ENCODE peak calls at places on chromosomes 6 and 20, in four cellular contexts. T, V, U and W are unnamed samples.
A peak's percentile ranks its signal among the peaks of the same experiment; 100 is the strongest.

GRCh38 chr6:11700118-11700718 is 78.4 kb downstream of the ADTRP start:
- DNase-seq in T (no peak), V (no peak), U (peak; percentile 61), W (no peak)

GRCh38 chr20:48904566-48905321 is 16.8 kb upstream of the ARFGEF2 start:
- DNase-seq in T (no peak), V (no peak), U (peak; percentile 67), W (peak; percentile 67)

GRCh38 chr20:32165836-32166545 is 41.6 kb downstream of the PLAGL2 start:
- DNase-seq in T (no peak), V (no peak), U (no peak), W (no peak)

GRCh38 chr6:70183512-70183911 is 119.4 kb downstream of the COL9A1 start:
- DNase-seq in T (no peak), V (no peak), U (no peak), W (no peak)

GRCh38 chr6:36118550-36119107 is 11.7 kb upstream of the MAPK13 start:
- DNase-seq in T (peak; percentile 74), V (no peak), U (no peak), W (peak; percentile 69)

GRCh38 chr20:1813101-1813529 is 82.1 kb upstream of the SIRPA start:
- DNase-seq in T (peak; percentile 83), V (no peak), U (no peak), W (no peak)

GRCh38 chr20:57991211-57991841 is 237.1 kb downstream of the ANKRD60 start:
- DNase-seq in T (no peak), V (peak; percentile 7), U (no peak), W (no peak)

GRCh38 chr6:163588211-163588919 is 173.8 kb downstream of the QKI start:
- DNase-seq in T (peak; percentile 57), V (no peak), U (no peak), W (no peak)

GRCh38 chr6:165515963-165516624 is 146.9 kb downstream of the PDE10A start:
- DNase-seq in T (no peak), V (no peak), U (no peak), W (no peak)

GRCh38 chr20:34570859-34571306 is 12.4 kb downstream of the MAP1LC3A start:
- DNase-seq in T (no peak), V (no peak), U (peak; percentile 37), W (no peak)

GRCh38 chr6:143125896-143126573 is 65.3 kb downstream of the AIG1 start:
- DNase-seq in T (no peak), V (no peak), U (no peak), W (no peak)

GRCh38 chr6:24951831-24952299 is 16.1 kb upstream of the RIPOR2 start:
- DNase-seq in T (no peak), V (no peak), U (no peak), W (peak; percentile 75)

GRCh38 chr6:141464490-141464889 is 668.2 kb upstream of the GJE1 start:
- DNase-seq in T (no peak), V (no peak), U (no peak), W (no peak)

DNA sequence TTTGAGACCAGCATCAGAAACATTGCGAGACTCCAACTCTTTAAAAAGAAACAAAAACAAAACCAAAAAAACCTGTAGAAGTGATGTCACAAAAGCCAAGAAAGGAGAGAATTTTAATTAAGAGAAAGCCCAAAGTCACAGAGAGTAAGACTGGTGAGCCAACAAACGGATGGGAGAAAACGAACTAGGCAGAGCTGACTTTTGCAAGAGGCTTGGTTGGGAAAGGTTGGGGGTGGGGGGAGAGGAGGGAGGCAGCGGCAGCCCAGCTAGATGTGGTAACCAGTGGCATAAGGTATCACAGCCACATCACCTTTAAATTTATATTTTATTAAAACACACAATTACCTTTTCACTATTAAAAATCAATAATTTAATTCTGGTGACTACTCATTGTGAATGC is 23.5 kb downstream of the NOL7 start:
- DNase-seq in T (no peak), V (no peak), U (no peak), W (no peak)
- H3K4me1 ChIP-seq in T (no peaks in the 10 kb centered on the region), V (no peaks in the 10 kb centered on the region), U (no peaks in the 10 kb centered on the region), W (peaks cover 19% of the 10 kb centered on the region)

DNA sequence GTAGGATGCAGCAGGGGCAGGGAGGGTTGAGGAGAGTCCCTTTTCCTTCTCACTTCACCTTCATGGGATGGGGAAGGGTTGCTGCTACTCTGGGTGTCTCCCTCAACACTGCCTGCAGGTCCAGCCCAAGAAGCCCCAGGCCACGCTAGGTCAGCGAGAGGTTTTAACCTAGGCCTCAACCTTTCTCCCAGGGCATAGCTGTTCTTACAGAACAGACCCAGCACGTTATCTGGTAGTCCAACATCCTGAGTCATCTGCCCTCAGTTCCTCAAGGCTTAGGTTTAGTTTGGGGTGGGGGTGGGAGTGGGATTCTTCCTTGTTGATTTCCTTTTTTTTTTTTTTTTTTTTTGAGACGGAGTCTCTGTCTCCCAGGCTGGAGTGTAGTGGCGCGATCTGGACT is 15.8 kb downstream of the LRRC73 start:
- DNase-seq in T (no peak), V (no peak), U (no peak), W (no peak)
- H3K4me1 ChIP-seq in T (peaks cover 25% of the 10 kb centered on the region), V (peaks cover 13% of the 10 kb centered on the region), U (peaks cover 13% of the 10 kb centered on the region), W (peaks cover 25% of the 10 kb centered on the region)

DNA sequence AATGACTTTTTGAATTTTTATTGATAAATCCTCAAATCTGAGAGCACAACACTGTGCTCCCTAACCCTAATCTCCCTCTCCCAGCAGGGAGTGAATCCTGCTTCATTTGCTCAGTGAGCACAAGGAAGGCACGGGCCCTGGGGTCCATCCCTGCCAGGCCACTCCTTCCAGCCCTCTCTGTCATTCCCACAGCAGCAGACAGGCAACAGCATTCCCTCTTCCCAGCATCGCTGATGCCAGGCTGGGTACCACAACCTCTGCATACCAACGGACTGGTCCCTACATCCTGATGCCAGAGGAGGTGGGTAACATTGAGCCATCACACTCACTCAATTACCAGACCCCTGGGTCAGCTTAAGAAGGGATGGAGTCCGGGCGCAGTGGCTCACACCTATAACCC is 34.2 kb downstream of the MRPL14 start:
- DNase-seq in T (no peak), V (no peak), U (no peak), W (no peak)
- H3K4me1 ChIP-seq in T (peaks cover 3% of the 10 kb centered on the region), V (no peaks in the 10 kb centered on the region), U (no peaks in the 10 kb centered on the region), W (no peaks in the 10 kb centered on the region)

GRCh38 chr20:14709439-14709838 is 372.0 kb upstream of the FLRT3 start:
- DNase-seq in T (no peak), V (no peak), U (no peak), W (no peak)
- H3K4me1 ChIP-seq in T (peaks cover 9% of the 10 kb centered on the region), V (peaks cover 3% of the 10 kb centered on the region), U (peaks cover 9% of the 10 kb centered on the region), W (no peaks in the 10 kb centered on the region)

GRCh38 chr20:62691485-62691884 is 17.2 kb upstream of the NTSR1 start:
- DNase-seq in T (no peak), V (no peak), U (no peak), W (no peak)

GRCh38 chr20:62693523-62693922 is 15.1 kb upstream of the NTSR1 start:
- DNase-seq in T (no peak), V (no peak), U (no peak), W (no peak)

GRCh38 chr20:62689861-62690644 is 18.6 kb upstream of the NTSR1 start:
- DNase-seq in T (no peak), V (no peak), U (no peak), W (no peak)

GRCh38 chr20:62694106-62694505 is 14.5 kb upstream of the NTSR1 start:
- DNase-seq in T (no peak), V (no peak), U (no peak), W (no peak)

GRCh38 chr20:62692176-62692575 is 16.5 kb upstream of the NTSR1 start:
- DNase-seq in T (no peak), V (no peak), U (no peak), W (no peak)
- H3K4me1 ChIP-seq in T (no peaks in the 10 kb centered on the region), V (no peaks in the 10 kb centered on the region), U (no peaks in the 10 kb centered on the region), W (no peaks in the 10 kb centered on the region)

GRCh38 chr6:21745543-21746337 is 152.2 kb downstream of the SOX4 start:
- DNase-seq in T (no peak), V (no peak), U (no peak), W (no peak)
- H3K4me1 ChIP-seq in T (no peaks in the 10 kb centered on the region), V (peaks cover 7% of the 10 kb centered on the region), U (peaks cover 52% of the 10 kb centered on the region), W (no peaks in the 10 kb centered on the region)

DNA sequence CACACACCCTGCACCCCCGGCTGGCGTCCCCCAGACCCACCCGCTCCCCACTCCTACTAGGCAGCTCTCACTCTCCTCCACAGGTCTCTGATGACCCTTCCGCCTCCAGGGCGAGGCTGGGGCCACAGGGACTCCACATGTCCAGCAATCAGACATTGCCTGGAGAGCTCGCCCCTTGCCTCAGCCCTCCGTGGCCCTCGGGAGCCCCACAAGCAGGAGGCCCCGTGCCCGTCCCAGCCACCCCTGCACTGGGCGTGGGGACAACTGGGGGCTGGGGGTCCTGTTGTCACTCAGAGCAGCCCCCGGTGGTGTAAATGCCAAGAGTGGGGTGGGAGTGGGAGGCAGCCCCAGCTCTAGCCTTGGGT is 1.5 kb downstream of the COL20A1 start:
- DNase-seq in T (no peak), V (no peak), U (no peak), W (no peak)
- H3K4me1 ChIP-seq in T (no peaks in the 10 kb centered on the region), V (no peaks in the 10 kb centered on the region), U (no peaks in the 10 kb centered on the region), W (peaks cover 15% of the 10 kb centered on the region)

GRCh38 chr6:159913862-159914564 is 23.2 kb downstream of the MAS1 start:
- DNase-seq in T (no peak), V (no peak), U (no peak), W (no peak)
- H3K4me1 ChIP-seq in T (no peaks in the 10 kb centered on the region), V (no peaks in the 10 kb centered on the region), U (no peaks in the 10 kb centered on the region), W (no peaks in the 10 kb centered on the region)

GRCh38 chr20:9592419-9592818 is 78.0 kb downstream of the LAMP5 start:
- DNase-seq in T (no peak), V (no peak), U (no peak), W (no peak)
- H3K4me1 ChIP-seq in T (no peaks in the 10 kb centered on the region), V (no peaks in the 10 kb centered on the region), U (no peaks in the 10 kb centered on the region), W (no peaks in the 10 kb centered on the region)